ENCODE peak calls at places on chromosome 7, in ten cellular contexts. One of them, this sample, is unnamed.

GRCh38 chr7:24290004-24290641 is 6.1 kb downstream of the NPY start:
- DNase-seq in choroid plexus epithelial cell: peak; percentile 54
- DNase-seq in C1 segment of cervical spinal cord: peak; percentile 6
- DNase-seq in occipital lobe: no peak
- DNase-seq in OCI-M1: peak; percentile 78
- DNase-seq in H9: peak; percentile 66
- DNase-seq in Calu3: peak; percentile 59
- DNase-seq in A549: peak; percentile 36
- DNase-seq in globus pallidus: peak; percentile 27
- DNase-seq in RWPE1: peak; percentile 53
- DNase-seq in this sample: no peak

GRCh38 chr7:33558961-33559710 is 346.2 kb upstream of the BMPER start:
- DNase-seq in OCI-M1: no peak
- DNase-seq in H9: no peak
- DNase-seq in A549: no peak
- DNase-seq in choroid plexus epithelial cell: no peak
- DNase-seq in occipital lobe: no peak
- DNase-seq in Calu3: no peak
- DNase-seq in RWPE1: no peak
- DNase-seq in globus pallidus: no peak
- DNase-seq in C1 segment of cervical spinal cord: no peak
- DNase-seq in this sample: no peak

GRCh38 chr7:107501593-107501992 is 31.7 kb downstream of the GPR22 start:
- DNase-seq in occipital lobe: no peak
- DNase-seq in RWPE1: peak; percentile 8
- DNase-seq in globus pallidus: peak; percentile 42
- DNase-seq in Calu3: peak; percentile 9
- DNase-seq in choroid plexus epithelial cell: peak; percentile 78
- DNase-seq in H9: no peak
- DNase-seq in A549: peak; percentile 18
- DNase-seq in OCI-M1: peak; percentile 77
- DNase-seq in C1 segment of cervical spinal cord: no peak
- DNase-seq in this sample: no peak

GRCh38 chr7:88215295-88215694 is 4.5 kb downstream of the SRI start:
- DNase-seq in C1 segment of cervical spinal cord: no peak
- DNase-seq in A549: no peak
- DNase-seq in H9: no peak
- DNase-seq in RWPE1: no peak
- DNase-seq in Calu3: no peak
- DNase-seq in occipital lobe: no peak
- DNase-seq in choroid plexus epithelial cell: no peak
- DNase-seq in globus pallidus: no peak
- DNase-seq in OCI-M1: no peak
- DNase-seq in this sample: no peak

GRCh38 chr7:44772867-44773266 is 23.6 kb upstream of the PPIA start:
- DNase-seq in A549: no peak
- DNase-seq in choroid plexus epithelial cell: no peak
- DNase-seq in H9: peak; percentile 56
- DNase-seq in RWPE1: no peak
- DNase-seq in occipital lobe: no peak
- DNase-seq in globus pallidus: no peak
- DNase-seq in Calu3: no peak
- DNase-seq in OCI-M1: no peak
- DNase-seq in C1 segment of cervical spinal cord: no peak
- DNase-seq in this sample: no peak

GRCh38 chr7:82975811-82976468 is 186.7 kb downstream of the PCLO start:
- DNase-seq in occipital lobe: no peak
- DNase-seq in OCI-M1: no peak
- DNase-seq in globus pallidus: no peak
- DNase-seq in choroid plexus epithelial cell: no peak
- DNase-seq in H9: no peak
- DNase-seq in C1 segment of cervical spinal cord: no peak
- DNase-seq in A549: no peak
- DNase-seq in RWPE1: no peak
- DNase-seq in Calu3: no peak
- DNase-seq in this sample: no peak

GRCh38 chr7:114959931-114960330 is 38.0 kb downstream of the MDFIC start:
- DNase-seq in A549: no peak
- DNase-seq in H9: no peak
- DNase-seq in C1 segment of cervical spinal cord: no peak
- DNase-seq in globus pallidus: no peak
- DNase-seq in RWPE1: no peak
- DNase-seq in Calu3: no peak
- DNase-seq in OCI-M1: no peak
- DNase-seq in occipital lobe: no peak
- DNase-seq in choroid plexus epithelial cell: peak; percentile 79
- DNase-seq in this sample: no peak

GRCh38 chr7:22992874-22993840 is 20.8 kb downstream of the HYCC1 start:
- DNase-seq in Calu3: no peak
- DNase-seq in RWPE1: no peak
- DNase-seq in globus pallidus: no peak
- DNase-seq in occipital lobe: no peak
- DNase-seq in H9: no peak
- DNase-seq in choroid plexus epithelial cell: no peak
- DNase-seq in A549: no peak
- DNase-seq in OCI-M1: no peak
- DNase-seq in C1 segment of cervical spinal cord: no peak
- DNase-seq in this sample: no peak

GRCh38 chr7:18693401-18693800 is 197.9 kb downstream of the HDAC9 start:
- DNase-seq in A549: no peak
- DNase-seq in Calu3: peak; percentile 16
- DNase-seq in globus pallidus: peak; percentile 30
- DNase-seq in C1 segment of cervical spinal cord: no peak
- DNase-seq in RWPE1: peak; percentile 20
- DNase-seq in OCI-M1: peak; percentile 66
- DNase-seq in choroid plexus epithelial cell: peak; percentile 97
- DNase-seq in H9: no peak
- DNase-seq in occipital lobe: no peak
- DNase-seq in this sample: no peak

GRCh38 chr7:55524558-55525310 is 47.6 kb downstream of the VOPP1 start:
- DNase-seq in occipital lobe: no peak
- DNase-seq in OCI-M1: no peak
- DNase-seq in globus pallidus: no peak
- DNase-seq in RWPE1: no peak
- DNase-seq in C1 segment of cervical spinal cord: peak; percentile 27
- DNase-seq in H9: no peak
- DNase-seq in Calu3: no peak
- DNase-seq in A549: no peak
- DNase-seq in choroid plexus epithelial cell: no peak
- DNase-seq in this sample: no peak

GRCh38 chr7:92820191-92820590 is 16.2 kb downstream of the CDK6 start:
- DNase-seq in choroid plexus epithelial cell: peak; percentile 75
- DNase-seq in C1 segment of cervical spinal cord: no peak
- DNase-seq in A549: no peak
- DNase-seq in occipital lobe: no peak
- DNase-seq in OCI-M1: no peak
- DNase-seq in H9: no peak
- DNase-seq in RWPE1: no peak
- DNase-seq in Calu3: no peak
- DNase-seq in globus pallidus: no peak
- DNase-seq in this sample: no peak

GRCh38 chr7:104980969-104981670 is 32.9 kb upstream of the KMT2E start:
- DNase-seq in C1 segment of cervical spinal cord: no peak
- DNase-seq in Calu3: no peak
- DNase-seq in choroid plexus epithelial cell: peak; percentile 71
- DNase-seq in occipital lobe: no peak
- DNase-seq in OCI-M1: peak; percentile 66
- DNase-seq in RWPE1: peak; percentile 63
- DNase-seq in globus pallidus: peak; percentile 58
- DNase-seq in H9: no peak
- DNase-seq in A549: peak; percentile 73
- DNase-seq in this sample: no peak

GRCh38 chr7:11297764-11298163 is 324.1 kb downstream of the PHF14 start:
- DNase-seq in C1 segment of cervical spinal cord: no peak
- DNase-seq in OCI-M1: no peak
- DNase-seq in Calu3: no peak
- DNase-seq in globus pallidus: no peak
- DNase-seq in occipital lobe: no peak
- DNase-seq in A549: no peak
- DNase-seq in H9: no peak
- DNase-seq in RWPE1: no peak
- DNase-seq in choroid plexus epithelial cell: no peak
- DNase-seq in this sample: no peak

GRCh38 chr7:2670171-2670570 is 17.8 kb upstream of the AMZ1 start:
- DNase-seq in RWPE1: no peak
- DNase-seq in choroid plexus epithelial cell: no peak
- DNase-seq in globus pallidus: no peak
- DNase-seq in H9: no peak
- DNase-seq in occipital lobe: no peak
- DNase-seq in A549: no peak
- DNase-seq in C1 segment of cervical spinal cord: no peak
- DNase-seq in Calu3: no peak
- DNase-seq in OCI-M1: no peak
- DNase-seq in this sample: no peak

GRCh38 chr7:121138262-121138933 is 149.9 kb downstream of the CPED1 start:
- DNase-seq in occipital lobe: no peak
- DNase-seq in globus pallidus: no peak
- DNase-seq in A549: no peak
- DNase-seq in OCI-M1: peak; percentile 48
- DNase-seq in H9: no peak
- DNase-seq in RWPE1: peak; percentile 13
- DNase-seq in choroid plexus epithelial cell: peak; percentile 30
- DNase-seq in C1 segment of cervical spinal cord: no peak
- DNase-seq in Calu3: no peak
- DNase-seq in this sample: no peak

GRCh38 chr7:130735273-130735716 is 1.3 kb upstream of the KLF14 start:
- DNase-seq in occipital lobe: no peak
- DNase-seq in C1 segment of cervical spinal cord: no peak
- DNase-seq in RWPE1: no peak
- DNase-seq in OCI-M1: no peak
- DNase-seq in Calu3: no peak
- DNase-seq in choroid plexus epithelial cell: no peak
- DNase-seq in H9: no peak
- DNase-seq in globus pallidus: no peak
- DNase-seq in A549: no peak
- DNase-seq in this sample: no peak

GRCh38 chr7:954330-955238 is at the start of gene ADAP1:
- DNase-seq in globus pallidus: peak; percentile 72
- DNase-seq in choroid plexus epithelial cell: peak; percentile 37
- DNase-seq in occipital lobe: no peak
- DNase-seq in C1 segment of cervical spinal cord: peak; percentile 66
- DNase-seq in RWPE1: peak; percentile 52
- DNase-seq in A549: peak; percentile 37
- DNase-seq in Calu3: peak; percentile 92
- DNase-seq in H9: peak; percentile 42
- DNase-seq in OCI-M1: peak; percentile 56
- DNase-seq in this sample: peak; percentile 42

GRCh38 chr7:156832195-156832877 is 60.6 kb downstream of the LMBR1 start:
- DNase-seq in occipital lobe: no peak
- DNase-seq in globus pallidus: no peak
- DNase-seq in choroid plexus epithelial cell: no peak
- DNase-seq in RWPE1: no peak
- DNase-seq in A549: no peak
- DNase-seq in H9: no peak
- DNase-seq in Calu3: no peak
- DNase-seq in C1 segment of cervical spinal cord: no peak
- DNase-seq in OCI-M1: peak; percentile 5
- DNase-seq in this sample: no peak

GRCh38 chr7:149161241-149161848 is 14.1 kb downstream of the ZNF398 start:
- DNase-seq in choroid plexus epithelial cell: no peak
- DNase-seq in OCI-M1: no peak
- DNase-seq in C1 segment of cervical spinal cord: no peak
- DNase-seq in occipital lobe: no peak
- DNase-seq in globus pallidus: no peak
- DNase-seq in H9: no peak
- DNase-seq in RWPE1: no peak
- DNase-seq in Calu3: no peak
- DNase-seq in A549: no peak
- DNase-seq in this sample: no peak

GRCh38 chr7:81285142-81285871 is 366.5 kb upstream of the SEMA3C start:
- DNase-seq in OCI-M1: peak; percentile 59
- DNase-seq in choroid plexus epithelial cell: peak; percentile 89
- DNase-seq in H9: no peak
- DNase-seq in C1 segment of cervical spinal cord: no peak
- DNase-seq in globus pallidus: no peak
- DNase-seq in occipital lobe: no peak
- DNase-seq in RWPE1: no peak
- DNase-seq in A549: no peak
- DNase-seq in Calu3: no peak
- DNase-seq in this sample: no peak

GRCh38 chr7:19772858-19773337 is 519 bp downstream of the TMEM196 start:
- DNase-seq in occipital lobe: no peak
- DNase-seq in Calu3: peak; percentile 62
- DNase-seq in RWPE1: peak; percentile 25
- DNase-seq in choroid plexus epithelial cell: peak; percentile 26
- DNase-seq in A549: peak; percentile 15
- DNase-seq in globus pallidus: peak; percentile 5
- DNase-seq in OCI-M1: no peak
- DNase-seq in H9: peak; percentile 78
- DNase-seq in C1 segment of cervical spinal cord: no peak
- DNase-seq in this sample: peak; percentile 3

GRCh38 chr7:128042027-128042426 is 10.8 kb upstream of the LRRC4 start:
- DNase-seq in H9: no peak
- DNase-seq in choroid plexus epithelial cell: no peak
- DNase-seq in occipital lobe: peak; percentile 76
- DNase-seq in A549: no peak
- DNase-seq in globus pallidus: peak; percentile 98
- DNase-seq in RWPE1: no peak
- DNase-seq in Calu3: no peak
- DNase-seq in OCI-M1: no peak
- DNase-seq in C1 segment of cervical spinal cord: peak; percentile 81
- DNase-seq in this sample: peak; percentile 47

GRCh38 chr7:85765698-85766298 is 578.9 kb upstream of the SEMA3D start:
- DNase-seq in globus pallidus: no peak
- DNase-seq in A549: no peak
- DNase-seq in C1 segment of cervical spinal cord: no peak
- DNase-seq in OCI-M1: no peak
- DNase-seq in RWPE1: no peak
- DNase-seq in occipital lobe: no peak
- DNase-seq in Calu3: no peak
- DNase-seq in H9: no peak
- DNase-seq in choroid plexus epithelial cell: no peak
- DNase-seq in this sample: no peak

GRCh38 chr7:26658080-26658697 is 206.2 kb downstream of the SKAP2 start:
- DNase-seq in OCI-M1: no peak
- DNase-seq in globus pallidus: no peak
- DNase-seq in choroid plexus epithelial cell: no peak
- DNase-seq in C1 segment of cervical spinal cord: peak; percentile 11
- DNase-seq in occipital lobe: no peak
- DNase-seq in Calu3: no peak
- DNase-seq in RWPE1: no peak
- DNase-seq in A549: no peak
- DNase-seq in H9: no peak
- DNase-seq in this sample: no peak

GRCh38 chr7:153193144-153193595 is 433.6 kb downstream of the ACTR3B start:
- DNase-seq in RWPE1: no peak
- DNase-seq in H9: peak; percentile 79
- DNase-seq in occipital lobe: peak; percentile 14
- DNase-seq in Calu3: no peak
- DNase-seq in A549: peak; percentile 37
- DNase-seq in OCI-M1: no peak
- DNase-seq in globus pallidus: peak; percentile 13
- DNase-seq in C1 segment of cervical spinal cord: peak; percentile 30
- DNase-seq in choroid plexus epithelial cell: no peak
- DNase-seq in this sample: no peak

GRCh38 chr7:106317971-106318370 is 33.2 kb upstream of the NAMPT start:
- DNase-seq in A549: no peak
- DNase-seq in choroid plexus epithelial cell: peak; percentile 2
- DNase-seq in C1 segment of cervical spinal cord: no peak
- DNase-seq in globus pallidus: no peak
- DNase-seq in occipital lobe: no peak
- DNase-seq in H9: no peak
- DNase-seq in OCI-M1: no peak
- DNase-seq in RWPE1: no peak
- DNase-seq in Calu3: no peak
- DNase-seq in this sample: no peak

GRCh38 chr7:70497793-70498192 is 634.2 kb upstream of the GALNT17 start:
- DNase-seq in RWPE1: no peak
- DNase-seq in H9: no peak
- DNase-seq in Calu3: no peak
- DNase-seq in A549: no peak
- DNase-seq in globus pallidus: no peak
- DNase-seq in OCI-M1: no peak
- DNase-seq in occipital lobe: no peak
- DNase-seq in C1 segment of cervical spinal cord: no peak
- DNase-seq in choroid plexus epithelial cell: no peak
- DNase-seq in this sample: no peak

GRCh38 chr7:117807688-117808087 is 65.6 kb downstream of the CTTNBP2 start:
- DNase-seq in Calu3: no peak
- DNase-seq in OCI-M1: no peak
- DNase-seq in RWPE1: no peak
- DNase-seq in A549: no peak
- DNase-seq in occipital lobe: no peak
- DNase-seq in globus pallidus: peak; percentile 57
- DNase-seq in H9: no peak
- DNase-seq in C1 segment of cervical spinal cord: no peak
- DNase-seq in choroid plexus epithelial cell: no peak
- DNase-seq in this sample: no peak